ENCODE peak calls at places on chromosomes 1 and 21, in six cellular contexts. One of them, this sample, is unnamed.

GRCh38 chr1:53130598-53130877 is 11.9 kb downstream of the SLC1A7 start:
- DNase-seq in natural killer cell: no peak
- DNase-seq in GM19239: no peak
- DNase-seq in stimulated activated CD4-positive, alpha-beta T cell treated with anti-CD3 and anti-CD28 coated beads, Interleukin-15, amount 100 ng/mL, for 1 hour: no peak
- DNase-seq in mesothelial cell of epicardium: no peak
- DNase-seq in activated naive CD4-positive, alpha-beta T cell treated with anti-CD3 and anti-CD28 coated beads, Interleukin-2, amount 50 U/mL, for 72 hours: no peak
- DNase-seq in this sample: no peak

GRCh38 chr1:2188336-2188735 is 6.2 kb downstream of the FAAP20 start:
- DNase-seq in natural killer cell: no peak
- DNase-seq in GM19239: no peak
- DNase-seq in stimulated activated CD4-positive, alpha-beta T cell treated with anti-CD3 and anti-CD28 coated beads, Interleukin-15, amount 100 ng/mL, for 1 hour: no peak
- DNase-seq in mesothelial cell of epicardium: no peak
- DNase-seq in activated naive CD4-positive, alpha-beta T cell treated with anti-CD3 and anti-CD28 coated beads, Interleukin-2, amount 50 U/mL, for 72 hours: no peak
- DNase-seq in this sample: no peak

GRCh38 chr1:50275564-50275963 is 147.7 kb downstream of the DMRTA2 start:
- DNase-seq in natural killer cell: no peak
- DNase-seq in GM19239: no peak
- DNase-seq in stimulated activated CD4-positive, alpha-beta T cell treated with anti-CD3 and anti-CD28 coated beads, Interleukin-15, amount 100 ng/mL, for 1 hour: no peak
- DNase-seq in mesothelial cell of epicardium: no peak
- DNase-seq in activated naive CD4-positive, alpha-beta T cell treated with anti-CD3 and anti-CD28 coated beads, Interleukin-2, amount 50 U/mL, for 72 hours: no peak
- DNase-seq in this sample: no peak

GRCh38 chr1:206909167-206909882 is 12.1 kb downstream of the IL24 start:
- DNase-seq in natural killer cell: no peak
- DNase-seq in GM19239: no peak
- DNase-seq in stimulated activated CD4-positive, alpha-beta T cell treated with anti-CD3 and anti-CD28 coated beads, Interleukin-15, amount 100 ng/mL, for 1 hour: no peak
- DNase-seq in mesothelial cell of epicardium: peak; percentile 61
- DNase-seq in activated naive CD4-positive, alpha-beta T cell treated with anti-CD3 and anti-CD28 coated beads, Interleukin-2, amount 50 U/mL, for 72 hours: peak; percentile 47
- DNase-seq in this sample: peak; percentile 42

GRCh38 chr1:179930867-179931266 is 23.7 kb upstream of the CEP350 start:
- DNase-seq in natural killer cell: no peak
- DNase-seq in GM19239: no peak
- DNase-seq in stimulated activated CD4-positive, alpha-beta T cell treated with anti-CD3 and anti-CD28 coated beads, Interleukin-15, amount 100 ng/mL, for 1 hour: no peak
- DNase-seq in mesothelial cell of epicardium: no peak
- DNase-seq in activated naive CD4-positive, alpha-beta T cell treated with anti-CD3 and anti-CD28 coated beads, Interleukin-2, amount 50 U/mL, for 72 hours: no peak
- DNase-seq in this sample: no peak

GRCh38 chr1:202045699-202046098 is 35.3 kb downstream of the ELF3 start:
- DNase-seq in natural killer cell: no peak
- DNase-seq in GM19239: no peak
- DNase-seq in stimulated activated CD4-positive, alpha-beta T cell treated with anti-CD3 and anti-CD28 coated beads, Interleukin-15, amount 100 ng/mL, for 1 hour: no peak
- DNase-seq in mesothelial cell of epicardium: no peak
- DNase-seq in activated naive CD4-positive, alpha-beta T cell treated with anti-CD3 and anti-CD28 coated beads, Interleukin-2, amount 50 U/mL, for 72 hours: no peak
- DNase-seq in this sample: no peak

GRCh38 chr1:110626890-110627289 is 20.7 kb upstream of the KCNA2 start:
- DNase-seq in natural killer cell: no peak
- DNase-seq in GM19239: no peak
- DNase-seq in stimulated activated CD4-positive, alpha-beta T cell treated with anti-CD3 and anti-CD28 coated beads, Interleukin-15, amount 100 ng/mL, for 1 hour: no peak
- DNase-seq in mesothelial cell of epicardium: no peak
- DNase-seq in activated naive CD4-positive, alpha-beta T cell treated with anti-CD3 and anti-CD28 coated beads, Interleukin-2, amount 50 U/mL, for 72 hours: no peak
- DNase-seq in this sample: no peak

GRCh38 chr1:99818063-99818699 is 32.0 kb upstream of the AGL start:
- DNase-seq in natural killer cell: no peak
- DNase-seq in GM19239: no peak
- DNase-seq in stimulated activated CD4-positive, alpha-beta T cell treated with anti-CD3 and anti-CD28 coated beads, Interleukin-15, amount 100 ng/mL, for 1 hour: no peak
- DNase-seq in mesothelial cell of epicardium: no peak
- DNase-seq in activated naive CD4-positive, alpha-beta T cell treated with anti-CD3 and anti-CD28 coated beads, Interleukin-2, amount 50 U/mL, for 72 hours: no peak
- DNase-seq in this sample: no peak

GRCh38 chr1:86052948-86053698 is 103.4 kb downstream of the COL24A1 start:
- DNase-seq in natural killer cell: no peak
- DNase-seq in GM19239: no peak
- DNase-seq in stimulated activated CD4-positive, alpha-beta T cell treated with anti-CD3 and anti-CD28 coated beads, Interleukin-15, amount 100 ng/mL, for 1 hour: no peak
- DNase-seq in mesothelial cell of epicardium: no peak
- DNase-seq in activated naive CD4-positive, alpha-beta T cell treated with anti-CD3 and anti-CD28 coated beads, Interleukin-2, amount 50 U/mL, for 72 hours: no peak
- DNase-seq in this sample: peak; percentile 3

GRCh38 chr1:151846062-151846568 is 6.5 kb upstream of the C2CD4D start:
- DNase-seq in natural killer cell: no peak
- DNase-seq in GM19239: no peak
- DNase-seq in stimulated activated CD4-positive, alpha-beta T cell treated with anti-CD3 and anti-CD28 coated beads, Interleukin-15, amount 100 ng/mL, for 1 hour: no peak
- DNase-seq in mesothelial cell of epicardium: no peak
- DNase-seq in activated naive CD4-positive, alpha-beta T cell treated with anti-CD3 and anti-CD28 coated beads, Interleukin-2, amount 50 U/mL, for 72 hours: no peak
- DNase-seq in this sample: no peak

GRCh38 chr1:245871881-245872280 is 635.2 kb downstream of the SMYD3 start:
- DNase-seq in natural killer cell: no peak
- DNase-seq in GM19239: no peak
- DNase-seq in stimulated activated CD4-positive, alpha-beta T cell treated with anti-CD3 and anti-CD28 coated beads, Interleukin-15, amount 100 ng/mL, for 1 hour: no peak
- DNase-seq in mesothelial cell of epicardium: no peak
- DNase-seq in activated naive CD4-positive, alpha-beta T cell treated with anti-CD3 and anti-CD28 coated beads, Interleukin-2, amount 50 U/mL, for 72 hours: no peak
- DNase-seq in this sample: no peak

GRCh38 chr1:92544756-92545165 is 58.0 kb upstream of the GFI1 start:
- DNase-seq in natural killer cell: no peak
- DNase-seq in GM19239: no peak
- DNase-seq in stimulated activated CD4-positive, alpha-beta T cell treated with anti-CD3 and anti-CD28 coated beads, Interleukin-15, amount 100 ng/mL, for 1 hour: no peak
- DNase-seq in mesothelial cell of epicardium: no peak
- DNase-seq in activated naive CD4-positive, alpha-beta T cell treated with anti-CD3 and anti-CD28 coated beads, Interleukin-2, amount 50 U/mL, for 72 hours: no peak
- DNase-seq in this sample: no peak

GRCh38 chr1:240030236-240030635 is 61.4 kb upstream of the FMN2 start:
- DNase-seq in natural killer cell: no peak
- DNase-seq in GM19239: no peak
- DNase-seq in stimulated activated CD4-positive, alpha-beta T cell treated with anti-CD3 and anti-CD28 coated beads, Interleukin-15, amount 100 ng/mL, for 1 hour: no peak
- DNase-seq in mesothelial cell of epicardium: no peak
- DNase-seq in activated naive CD4-positive, alpha-beta T cell treated with anti-CD3 and anti-CD28 coated beads, Interleukin-2, amount 50 U/mL, for 72 hours: no peak
- DNase-seq in this sample: no peak

GRCh38 chr1:16717174-16718108 is 22.9 kb upstream of the RNU1-4 start:
- DNase-seq in natural killer cell: no peak
- DNase-seq in GM19239: no peak
- DNase-seq in stimulated activated CD4-positive, alpha-beta T cell treated with anti-CD3 and anti-CD28 coated beads, Interleukin-15, amount 100 ng/mL, for 1 hour: no peak
- DNase-seq in mesothelial cell of epicardium: peak; percentile 40
- DNase-seq in activated naive CD4-positive, alpha-beta T cell treated with anti-CD3 and anti-CD28 coated beads, Interleukin-2, amount 50 U/mL, for 72 hours: peak; percentile 17
- DNase-seq in this sample: peak; percentile 19

GRCh38 chr1:227317541-227318002 is 720 bp downstream of the CDC42BPA start:
- DNase-seq in natural killer cell: no peak
- DNase-seq in GM19239: no peak
- DNase-seq in stimulated activated CD4-positive, alpha-beta T cell treated with anti-CD3 and anti-CD28 coated beads, Interleukin-15, amount 100 ng/mL, for 1 hour: no peak
- DNase-seq in mesothelial cell of epicardium: peak; percentile 74
- DNase-seq in activated naive CD4-positive, alpha-beta T cell treated with anti-CD3 and anti-CD28 coated beads, Interleukin-2, amount 50 U/mL, for 72 hours: peak; percentile 10
- DNase-seq in this sample: peak; percentile 41

GRCh38 chr1:172642970-172643369 is 15.9 kb upstream of the FASLG start:
- DNase-seq in natural killer cell: no peak
- DNase-seq in GM19239: no peak
- DNase-seq in stimulated activated CD4-positive, alpha-beta T cell treated with anti-CD3 and anti-CD28 coated beads, Interleukin-15, amount 100 ng/mL, for 1 hour: no peak
- DNase-seq in mesothelial cell of epicardium: no peak
- DNase-seq in activated naive CD4-positive, alpha-beta T cell treated with anti-CD3 and anti-CD28 coated beads, Interleukin-2, amount 50 U/mL, for 72 hours: no peak
- DNase-seq in this sample: no peak

GRCh38 chr1:194117582-194117981 is 931.2 kb upstream of the B3GALT2 start:
- DNase-seq in natural killer cell: no peak
- DNase-seq in GM19239: no peak
- DNase-seq in stimulated activated CD4-positive, alpha-beta T cell treated with anti-CD3 and anti-CD28 coated beads, Interleukin-15, amount 100 ng/mL, for 1 hour: no peak
- DNase-seq in mesothelial cell of epicardium: no peak
- DNase-seq in activated naive CD4-positive, alpha-beta T cell treated with anti-CD3 and anti-CD28 coated beads, Interleukin-2, amount 50 U/mL, for 72 hours: no peak
- DNase-seq in this sample: no peak

GRCh38 chr1:16013220-16013907 is 4.5 kb downstream of the HSPB7 start:
- DNase-seq in natural killer cell: peak; percentile 59
- DNase-seq in GM19239: no peak
- DNase-seq in stimulated activated CD4-positive, alpha-beta T cell treated with anti-CD3 and anti-CD28 coated beads, Interleukin-15, amount 100 ng/mL, for 1 hour: peak; percentile 15
- DNase-seq in mesothelial cell of epicardium: peak; percentile 54
- DNase-seq in activated naive CD4-positive, alpha-beta T cell treated with anti-CD3 and anti-CD28 coated beads, Interleukin-2, amount 50 U/mL, for 72 hours: peak; percentile 42
- DNase-seq in this sample: peak; percentile 70

GRCh38 chr1:194295690-194296089 is 1109.3 kb upstream of the B3GALT2 start:
- DNase-seq in natural killer cell: no peak
- DNase-seq in GM19239: no peak
- DNase-seq in stimulated activated CD4-positive, alpha-beta T cell treated with anti-CD3 and anti-CD28 coated beads, Interleukin-15, amount 100 ng/mL, for 1 hour: no peak
- DNase-seq in mesothelial cell of epicardium: no peak
- DNase-seq in activated naive CD4-positive, alpha-beta T cell treated with anti-CD3 and anti-CD28 coated beads, Interleukin-2, amount 50 U/mL, for 72 hours: peak; percentile 23
- DNase-seq in this sample: peak; percentile 24

GRCh38 chr1:214846276-214846675 is 236.3 kb upstream of the KCNK2 start:
- DNase-seq in natural killer cell: no peak
- DNase-seq in GM19239: no peak
- DNase-seq in stimulated activated CD4-positive, alpha-beta T cell treated with anti-CD3 and anti-CD28 coated beads, Interleukin-15, amount 100 ng/mL, for 1 hour: no peak
- DNase-seq in mesothelial cell of epicardium: no peak
- DNase-seq in activated naive CD4-positive, alpha-beta T cell treated with anti-CD3 and anti-CD28 coated beads, Interleukin-2, amount 50 U/mL, for 72 hours: no peak
- DNase-seq in this sample: no peak

GRCh38 chr1:3590951-3591865 is 20.1 kb downstream of the MEGF6 start:
- DNase-seq in natural killer cell: no peak
- DNase-seq in GM19239: no peak
- DNase-seq in stimulated activated CD4-positive, alpha-beta T cell treated with anti-CD3 and anti-CD28 coated beads, Interleukin-15, amount 100 ng/mL, for 1 hour: no peak
- DNase-seq in mesothelial cell of epicardium: no peak
- DNase-seq in activated naive CD4-positive, alpha-beta T cell treated with anti-CD3 and anti-CD28 coated beads, Interleukin-2, amount 50 U/mL, for 72 hours: no peak
- DNase-seq in this sample: no peak

GRCh38 chr1:95879498-95879897 is 645.5 kb downstream of the RWDD3 start:
- DNase-seq in natural killer cell: no peak
- DNase-seq in GM19239: no peak
- DNase-seq in stimulated activated CD4-positive, alpha-beta T cell treated with anti-CD3 and anti-CD28 coated beads, Interleukin-15, amount 100 ng/mL, for 1 hour: no peak
- DNase-seq in mesothelial cell of epicardium: no peak
- DNase-seq in activated naive CD4-positive, alpha-beta T cell treated with anti-CD3 and anti-CD28 coated beads, Interleukin-2, amount 50 U/mL, for 72 hours: no peak
- DNase-seq in this sample: no peak

GRCh38 chr1:117675907-117676430 is 70.1 kb downstream of the TENT5C start:
- DNase-seq in natural killer cell: no peak
- DNase-seq in GM19239: no peak
- DNase-seq in stimulated activated CD4-positive, alpha-beta T cell treated with anti-CD3 and anti-CD28 coated beads, Interleukin-15, amount 100 ng/mL, for 1 hour: no peak
- DNase-seq in mesothelial cell of epicardium: no peak
- DNase-seq in activated naive CD4-positive, alpha-beta T cell treated with anti-CD3 and anti-CD28 coated beads, Interleukin-2, amount 50 U/mL, for 72 hours: no peak
- DNase-seq in this sample: no peak

GRCh38 chr1:7177438-7178126 is 392.3 kb downstream of the CAMTA1 start:
- DNase-seq in natural killer cell: no peak
- DNase-seq in GM19239: no peak
- DNase-seq in stimulated activated CD4-positive, alpha-beta T cell treated with anti-CD3 and anti-CD28 coated beads, Interleukin-15, amount 100 ng/mL, for 1 hour: no peak
- DNase-seq in mesothelial cell of epicardium: no peak
- DNase-seq in activated naive CD4-positive, alpha-beta T cell treated with anti-CD3 and anti-CD28 coated beads, Interleukin-2, amount 50 U/mL, for 72 hours: no peak
- DNase-seq in this sample: no peak

GRCh38 chr1:18712254-18712605 is 81.6 kb downstream of the PAX7 start:
- DNase-seq in natural killer cell: no peak
- DNase-seq in GM19239: no peak
- DNase-seq in stimulated activated CD4-positive, alpha-beta T cell treated with anti-CD3 and anti-CD28 coated beads, Interleukin-15, amount 100 ng/mL, for 1 hour: no peak
- DNase-seq in mesothelial cell of epicardium: no peak
- DNase-seq in activated naive CD4-positive, alpha-beta T cell treated with anti-CD3 and anti-CD28 coated beads, Interleukin-2, amount 50 U/mL, for 72 hours: no peak
- DNase-seq in this sample: no peak

GRCh38 chr1:150537732-150538684 is 11.2 kb upstream of the ADAMTSL4 start:
- DNase-seq in natural killer cell: no peak
- DNase-seq in GM19239: no peak
- DNase-seq in stimulated activated CD4-positive, alpha-beta T cell treated with anti-CD3 and anti-CD28 coated beads, Interleukin-15, amount 100 ng/mL, for 1 hour: no peak
- DNase-seq in mesothelial cell of epicardium: no peak
- DNase-seq in activated naive CD4-positive, alpha-beta T cell treated with anti-CD3 and anti-CD28 coated beads, Interleukin-2, amount 50 U/mL, for 72 hours: no peak
- DNase-seq in this sample: no peak

GRCh38 chr1:218991089-218991488 is 182.6 kb upstream of the LYPLAL1 start:
- DNase-seq in natural killer cell: no peak
- DNase-seq in GM19239: no peak
- DNase-seq in stimulated activated CD4-positive, alpha-beta T cell treated with anti-CD3 and anti-CD28 coated beads, Interleukin-15, amount 100 ng/mL, for 1 hour: no peak
- DNase-seq in mesothelial cell of epicardium: no peak
- DNase-seq in activated naive CD4-positive, alpha-beta T cell treated with anti-CD3 and anti-CD28 coated beads, Interleukin-2, amount 50 U/mL, for 72 hours: no peak
- DNase-seq in this sample: no peak

GRCh38 chr21:41054206-41054605 is 113.8 kb upstream of the BACE2 start:
- DNase-seq in natural killer cell: no peak
- DNase-seq in GM19239: no peak
- DNase-seq in stimulated activated CD4-positive, alpha-beta T cell treated with anti-CD3 and anti-CD28 coated beads, Interleukin-15, amount 100 ng/mL, for 1 hour: no peak
- DNase-seq in mesothelial cell of epicardium: no peak
- DNase-seq in activated naive CD4-positive, alpha-beta T cell treated with anti-CD3 and anti-CD28 coated beads, Interleukin-2, amount 50 U/mL, for 72 hours: no peak
- DNase-seq in this sample: no peak

GRCh38 chr1:21783679-21784603 is 992 bp upstream of the USP48 start:
- DNase-seq in natural killer cell: no peak
- DNase-seq in GM19239: peak; percentile 75
- DNase-seq in stimulated activated CD4-positive, alpha-beta T cell treated with anti-CD3 and anti-CD28 coated beads, Interleukin-15, amount 100 ng/mL, for 1 hour: no peak
- DNase-seq in mesothelial cell of epicardium: no peak
- DNase-seq in activated naive CD4-positive, alpha-beta T cell treated with anti-CD3 and anti-CD28 coated beads, Interleukin-2, amount 50 U/mL, for 72 hours: no peak
- DNase-seq in this sample: no peak

GRCh38 chr21:14862794-14863720 is 201.7 kb downstream of the NRIP1 start:
- DNase-seq in natural killer cell: no peak
- DNase-seq in GM19239: no peak
- DNase-seq in stimulated activated CD4-positive, alpha-beta T cell treated with anti-CD3 and anti-CD28 coated beads, Interleukin-15, amount 100 ng/mL, for 1 hour: no peak
- DNase-seq in mesothelial cell of epicardium: no peak
- DNase-seq in activated naive CD4-positive, alpha-beta T cell treated with anti-CD3 and anti-CD28 coated beads, Interleukin-2, amount 50 U/mL, for 72 hours: peak; percentile 22
- DNase-seq in this sample: no peak

GRCh38 chr1:223551610-223552009 is 113.9 kb downstream of the CAPN8 start:
- DNase-seq in natural killer cell: no peak
- DNase-seq in GM19239: no peak
- DNase-seq in stimulated activated CD4-positive, alpha-beta T cell treated with anti-CD3 and anti-CD28 coated beads, Interleukin-15, amount 100 ng/mL, for 1 hour: no peak
- DNase-seq in mesothelial cell of epicardium: no peak
- DNase-seq in activated naive CD4-positive, alpha-beta T cell treated with anti-CD3 and anti-CD28 coated beads, Interleukin-2, amount 50 U/mL, for 72 hours: no peak
- DNase-seq in this sample: no peak

GRCh38 chr1:14980801-14981200 is 172.7 kb upstream of the TMEM51 start:
- DNase-seq in natural killer cell: no peak
- DNase-seq in GM19239: no peak
- DNase-seq in stimulated activated CD4-positive, alpha-beta T cell treated with anti-CD3 and anti-CD28 coated beads, Interleukin-15, amount 100 ng/mL, for 1 hour: no peak
- DNase-seq in mesothelial cell of epicardium: no peak
- DNase-seq in activated naive CD4-positive, alpha-beta T cell treated with anti-CD3 and anti-CD28 coated beads, Interleukin-2, amount 50 U/mL, for 72 hours: no peak
- DNase-seq in this sample: no peak

GRCh38 chr1:54339126-54339525 is 67.1 kb downstream of the SSBP3 start:
- DNase-seq in natural killer cell: no peak
- DNase-seq in GM19239: no peak
- DNase-seq in stimulated activated CD4-positive, alpha-beta T cell treated with anti-CD3 and anti-CD28 coated beads, Interleukin-15, amount 100 ng/mL, for 1 hour: no peak
- DNase-seq in mesothelial cell of epicardium: no peak
- DNase-seq in activated naive CD4-positive, alpha-beta T cell treated with anti-CD3 and anti-CD28 coated beads, Interleukin-2, amount 50 U/mL, for 72 hours: no peak
- DNase-seq in this sample: no peak

This sample was measured in GM20000.